ENCODE peak calls at places on chromosome 22, in four cellular contexts. One of them, this sample, is unnamed.

GRCh38 chr22:46292173-46292572 is 4.5 kb upstream of the GTSE1 start:
- DNase-seq in GM13977: no peak
- DNase-seq in cardiac muscle cell: no peak
- DNase-seq in brain microvascular endothelial cell: no peak
- DNase-seq in this sample: no peak

GRCh38 chr22:24834845-24835570 is 29.0 kb downstream of the SGSM1 start:
- DNase-seq in brain microvascular endothelial cell: no peak
- DNase-seq in cardiac muscle cell: peak
- DNase-seq in GM13977: no peak
- DNase-seq in this sample: peak

GRCh38 chr22:38230108-38230825 is 28.5 kb downstream of the MAFF start:
- DNase-seq in GM13977: peak
- DNase-seq in cardiac muscle cell: peak
- DNase-seq in brain microvascular endothelial cell: no peak
- DNase-seq in this sample: peak

GRCh38 chr22:45268958-45269844 is 15.5 kb upstream of the UPK3A start:
- DNase-seq in cardiac muscle cell: peak
- DNase-seq in brain microvascular endothelial cell: no peak
- DNase-seq in GM13977: peak
- DNase-seq in this sample: peak

GRCh38 chr22:48627203-48627602 is 1200.5 kb downstream of the BRD1 start:
- DNase-seq in GM13977: no peak
- DNase-seq in cardiac muscle cell: no peak
- DNase-seq in brain microvascular endothelial cell: no peak
- DNase-seq in this sample: no peak

GRCh38 chr22:18088825-18089568 is 11.2 kb downstream of the PEX26 start:
- DNase-seq in brain microvascular endothelial cell: no peak
- DNase-seq in GM13977: peak
- DNase-seq in cardiac muscle cell: no peak
- DNase-seq in this sample: no peak

GRCh38 chr22:19422440-19423301 is 8.9 kb downstream of the HIRA start:
- DNase-seq in cardiac muscle cell: no peak
- DNase-seq in GM13977: no peak
- DNase-seq in brain microvascular endothelial cell: no peak
- DNase-seq in this sample: no peak

GRCh38 chr22:47030881-47031627 is 268.6 kb downstream of the TBC1D22A start:
- DNase-seq in brain microvascular endothelial cell: no peak
- DNase-seq in GM13977: no peak
- DNase-seq in cardiac muscle cell: no peak
- DNase-seq in this sample: no peak

GRCh38 chr22:26245001-26245400 is 75.7 kb downstream of the SEZ6L start:
- DNase-seq in GM13977: no peak
- DNase-seq in cardiac muscle cell: no peak
- DNase-seq in brain microvascular endothelial cell: no peak
- DNase-seq in this sample: no peak

This sample was measured in DMS53.